ENCODE peak calls at places on chromosomes 6 and 20, in four cellular contexts. N is astrocyte of the spinal cord, J is OCI-LY7, H is ureter. L is an unnamed sample.

GRCh38 chr6:80523531-80523970 is 417.1 kb downstream of the BCKDHB start:
- DNase-seq in N (peak; percentile 29), J (no peak), H (peak; percentile 42), L (peak; percentile 71)

GRCh38 chr6:163461696-163462095 is 47.2 kb downstream of the QKI start:
- DNase-seq in N (no peak), J (no peak), H (no peak), L (no peak)

GRCh38 chr20:21396045-21396893 is 1.1 kb downstream of the NKX2-4 start:
- DNase-seq in N (no peak), J (no peak), H (no peak), L (peak; percentile 42)

GRCh38 chr6:136922680-136922996 is 537 bp downstream of the SLC35D3 start:
- DNase-seq in N (no peak), J (no peak), H (no peak), L (no peak)

GRCh38 chr6:43120938-43121913 is 45.1 kb downstream of the PTK7 start:
- DNase-seq in N (peak; percentile 96), J (no peak), H (no peak), L (no peak)

GRCh38 chr6:69729870-69730449 is 66.8 kb downstream of the LMBRD1 start:
- DNase-seq in N (peak; percentile 13), J (peak; percentile 2), H (no peak), L (no peak)

GRCh38 chr6:129114992-129115391 is 232.1 kb downstream of the LAMA2 start:
- DNase-seq in N (no peak), J (no peak), H (no peak), L (no peak)

GRCh38 chr20:9220874-9221547 is 152.1 kb downstream of the PLCB4 start:
- DNase-seq in N (peak; percentile 84), J (no peak), H (no peak), L (no peak)

L was measured in endothelial cell.